ENCODE peak calls at places on chromosomes 7 and 10, in nine cellular contexts. V is cardiac fibroblast, U is ACHN, A is mucosa of gallbladder, Y is A172, J is HFFc6, F is NCI-H2171 treated with DMSO at 0.1 percent for 48 hours, I is NCI-H2081, S is aorta. K is an unnamed sample.
A peak's percentile ranks its signal among the peaks of the same experiment; 100 is the strongest.

GRCh38 chr7:111558948-111559347 is 3.3 kb downstream of the IMMP2L start:
- DNase-seq in S (no peak), V (no peak), Y (no peak), J (no peak), I (no peak), U (no peak), A (no peak), F (no peak), K (no peak)

GRCh38 chr10:101588879-101589278 is 758 bp downstream of the DPCD start:
- DNase-seq in J (peak; percentile 36), V (peak; percentile 56), Y (peak; percentile 59), F (no peak), I (no peak), A (no peak), U (peak; percentile 65), S (peak; percentile 29), K (no peak)

GRCh38 chr7:18792866-18793595 is 297.5 kb downstream of the HDAC9 start:
- DNase-seq in Y (no peak), U (no peak), A (no peak), S (peak; percentile 43), J (no peak), F (no peak), V (no peak), I (no peak), K (no peak)

GRCh38 chr7:88566174-88566729 is 193.2 kb upstream of the ZNF804B start:
- DNase-seq in Y (no peak), J (no peak), F (no peak), I (no peak), A (no peak), U (no peak), S (no peak), V (no peak), K (no peak)

GRCh38 chr10:31789555-31789954 is 139.1 kb downstream of the ARHGAP12 start:
- DNase-seq in A (no peak), I (no peak), J (no peak), F (no peak), Y (no peak), U (no peak), S (no peak), V (no peak), K (no peak)

GRCh38 chr10:69665457-69666320 is 35.6 kb downstream of the FAM241B start:
- DNase-seq in F (no peak), A (no peak), S (no peak), I (no peak), V (no peak), J (no peak), Y (no peak), U (no peak), K (no peak)

GRCh38 chr10:127013696-127014095 is 108.5 kb downstream of the DOCK1 start:
- DNase-seq in J (no peak), A (no peak), S (no peak), I (no peak), Y (no peak), U (no peak), F (no peak), V (no peak), K (no peak)

GRCh38 chr7:27096756-27097514 is 1.1 kb upstream of the HOXA1 start:
- DNase-seq in I (peak; percentile 46), Y (no peak), J (peak; percentile 14), V (no peak), U (peak; percentile 70), F (no peak), S (peak; percentile 72), A (no peak), K (peak; percentile 51)

GRCh38 chr10:61897671-61898434 is 3.6 kb upstream of the ARID5B start:
- DNase-seq in S (peak; percentile 57), V (peak; percentile 54), Y (peak; percentile 57), A (peak; percentile 46), J (peak; percentile 52), I (no peak), F (peak; percentile 60), U (no peak), K (peak; percentile 68)

GRCh38 chr10:103676058-103676785 is 179.2 kb downstream of the SH3PXD2A start:
- DNase-seq in U (no peak), S (no peak), A (no peak), J (no peak), I (no peak), V (peak; percentile 89), F (no peak), Y (no peak), K (peak; percentile 21)

GRCh38 chr10:21171936-21172773 is 275.0 kb upstream of the NEBL start:
- DNase-seq in I (peak; percentile 19), F (no peak), A (no peak), Y (no peak), J (no peak), V (no peak), U (no peak), S (no peak), K (peak; percentile 79)

GRCh38 chr7:69062020-69062760 is 536.1 kb upstream of the AUTS2 start:
- DNase-seq in U (no peak), A (no peak), V (no peak), I (no peak), F (no peak), J (no peak), Y (no peak), S (no peak), K (no peak)

GRCh38 chr10:4775808-4776207 is 50.2 kb upstream of the AKR1E2 start:
- DNase-seq in V (peak; percentile 76), A (no peak), U (no peak), Y (peak; percentile 65), S (no peak), I (no peak), F (no peak), J (peak; percentile 87), K (no peak)

GRCh38 chr7:43531700-43532099 is 51.2 kb upstream of the STK17A start:
- DNase-seq in V (no peak), A (no peak), S (no peak), Y (no peak), J (no peak), U (no peak), I (no peak), F (peak; percentile 95), K (peak; percentile 62)

GRCh38 chr7:28389504-28390385 is 22.6 kb upstream of the CREB5 start:
- DNase-seq in V (peak; percentile 85), I (peak; percentile 68), F (peak; percentile 77), S (no peak), U (peak; percentile 87), Y (peak; percentile 60), A (peak; percentile 22), J (peak; percentile 62), K (peak; percentile 85)

GRCh38 chr10:47371629-47372485 is 12.2 kb downstream of the ZNF488 start:
- DNase-seq in Y (no peak), A (no peak), F (no peak), I (no peak), S (no peak), U (no peak), J (no peak), V (no peak), K (no peak)

GRCh38 chr10:98446121-98446655 is 547 bp downstream of the HPS1 start:
- DNase-seq in I (no peak), U (no peak), A (no peak), F (no peak), Y (peak; percentile 19), S (peak; percentile 73), J (peak; percentile 27), V (peak; percentile 31), K (peak; percentile 28)

GRCh38 chr10:90087197-90088007 is 386.0 kb downstream of the KIF20B start:
- DNase-seq in U (peak; percentile 53), V (peak; percentile 82), I (no peak), Y (peak; percentile 90), J (no peak), F (no peak), S (no peak), A (no peak), K (no peak)

K was measured in NCI-H69.